ENCODE peak calls at places on chromosomes 5 and 9, in five cellular contexts. F is H9, M is IMR-90, X is H1, I is mesenchymal stem cell. T is an unnamed sample.

GRCh38 chr9:123364241-123364824 is 8.3 kb downstream of the CRB2 start:
- DNase-seq in I (peak; percentile 87), M (peak; percentile 61), F (no peak), X (no peak), T (no peak)

GRCh38 chr9:121757286-121757595 is 105.8 kb downstream of the DAB2IP start:
- DNase-seq in X (no peak), I (no peak), F (no peak), M (no peak), T (no peak)

GRCh38 chr9:89323257-89323841 is 5.0 kb downstream of the SECISBP2 start:
- DNase-seq in M (no peak), I (no peak), X (no peak), F (no peak), T (no peak)

GRCh38 chr5:64864171-64864570 is 95.4 kb downstream of the CWC27 start:
- DNase-seq in X (no peak), I (no peak), F (no peak), M (no peak), T (no peak)

GRCh38 chr5:157335534-157336422 is 69.9 kb downstream of the CYFIP2 start:
- DNase-seq in X (no peak), I (no peak), F (no peak), M (peak; percentile 76), T (no peak)

GRCh38 chr5:109053995-109054417 is 306.3 kb downstream of the FER start:
- DNase-seq in M (peak; percentile 92), I (peak; percentile 58), X (no peak), F (no peak), T (no peak)

GRCh38 chr5:4373051-4373450 is 767.1 kb upstream of the ADAMTS16 start:
- DNase-seq in X (no peak), M (no peak), F (no peak), I (no peak), T (no peak)

GRCh38 chr5:131899686-131900085 is 45.8 kb downstream of the MEIKIN start:
- DNase-seq in X (no peak), M (peak; percentile 2), I (peak; percentile 6), F (no peak), T (no peak)

GRCh38 chr9:104879555-104880318 is 48.2 kb downstream of the ABCA1 start:
- DNase-seq in X (no peak), I (no peak), M (peak; percentile 88), F (no peak), T (no peak)

GRCh38 chr5:28215091-28215490 is 1176.7 kb upstream of the CDH9 start:
- DNase-seq in I (no peak), M (no peak), X (no peak), F (no peak), T (no peak)

GRCh38 chr5:140294753-140295152 is 8.1 kb downstream of the PFDN1 start:
- DNase-seq in I (no peak), F (no peak), M (no peak), X (no peak), T (no peak)

GRCh38 chr9:99127372-99128132 is 22.6 kb downstream of the TGFBR1 start:
- DNase-seq in F (no peak), M (peak; percentile 82), I (no peak), X (no peak), T (no peak)

GRCh38 chr9:117783828-117784227 is 79.6 kb downstream of the TLR4 start:
- DNase-seq in M (no peak), F (no peak), X (no peak), I (no peak), T (no peak)

GRCh38 chr9:34413229-34413852 is 36.6 kb upstream of the MYORG start:
- DNase-seq in I (peak; percentile 54), M (peak; percentile 43), F (peak; percentile 58), X (peak; percentile 77), T (peak; percentile 70)

DNA sequence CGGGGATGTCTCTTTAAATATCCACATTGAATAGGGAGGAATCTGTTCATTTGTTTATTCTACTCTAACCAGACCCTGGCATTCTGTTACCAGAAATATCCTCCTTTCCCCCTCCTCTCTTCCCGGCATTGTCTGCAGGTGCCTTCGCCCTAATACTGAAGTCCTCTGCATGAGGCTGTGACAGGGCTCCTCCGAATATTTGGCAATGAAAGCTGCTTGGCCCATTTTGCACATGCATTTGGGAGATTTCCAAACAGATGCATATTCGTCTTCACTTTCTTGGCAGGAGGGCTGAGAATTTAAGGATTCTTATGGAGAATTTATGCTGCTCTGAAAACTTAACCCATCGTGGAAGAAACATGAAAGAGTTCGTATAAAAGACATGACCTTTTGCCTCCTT is 484.0 kb downstream of the ZNF608 start:
- DNase-seq in X (no peak), F (no peak), I (no peak), M (no peak), T (no peak)
- H2BK15ac ChIP-seq in X (no peak overlapping the region), F (no peak overlapping the region), I (no peak overlapping the region), M (no peak overlapping the region), T (no peak overlapping the region)

DNA sequence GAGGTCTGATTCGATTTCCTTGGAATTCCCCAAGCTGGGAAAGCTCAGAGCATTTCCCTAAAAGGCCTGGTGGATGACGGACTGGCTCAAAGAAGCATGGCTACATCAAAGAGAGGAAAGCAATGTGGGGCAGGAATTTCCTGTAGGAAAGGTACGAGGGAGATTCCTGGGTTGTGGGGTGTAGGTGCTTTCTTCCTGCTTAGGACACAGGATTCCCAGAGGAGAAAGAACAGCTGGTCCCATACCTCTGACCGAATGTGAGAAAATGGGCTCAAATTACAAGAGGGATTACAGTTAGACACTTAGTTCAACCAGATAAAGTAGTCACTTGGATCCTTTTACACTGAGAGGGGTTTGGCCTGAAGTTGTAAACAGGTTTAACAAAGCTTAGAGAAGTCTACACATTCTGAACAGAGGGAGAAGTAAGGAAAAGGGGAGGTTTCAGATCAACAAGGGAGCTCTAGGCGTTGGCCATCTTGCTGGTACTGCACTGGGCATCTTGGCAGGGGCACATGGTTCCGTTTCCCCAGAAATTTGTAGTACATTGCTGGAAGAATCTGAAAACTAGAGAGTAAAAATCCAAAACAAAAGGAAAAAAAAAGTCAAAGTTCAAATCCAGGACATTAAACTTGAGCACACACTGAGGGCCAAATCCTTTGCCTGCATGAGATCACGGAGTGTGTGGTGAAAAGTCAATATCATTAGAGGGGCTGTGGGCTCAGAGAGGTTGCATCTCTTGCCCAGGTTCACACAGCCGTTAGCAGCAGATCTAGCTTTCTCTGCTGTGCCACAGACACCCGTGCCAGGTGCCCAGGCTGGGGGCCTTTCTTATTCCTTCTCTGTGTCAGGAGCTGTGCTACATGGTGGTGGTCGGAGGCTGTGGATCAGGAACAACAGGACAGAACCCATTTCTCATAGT is 171.3 kb downstream of the RGS3 start:
- DNase-seq in M (peak; percentile 69), X (no peak), F (no peak), I (peak; percentile 47), T (no peak)
- H3K14ac ChIP-seq in M (peak overlapping the region; percentile 56), X (no peak overlapping the region), F (no peak overlapping the region), I (no peak overlapping the region), T (no peak overlapping the region)

DNA sequence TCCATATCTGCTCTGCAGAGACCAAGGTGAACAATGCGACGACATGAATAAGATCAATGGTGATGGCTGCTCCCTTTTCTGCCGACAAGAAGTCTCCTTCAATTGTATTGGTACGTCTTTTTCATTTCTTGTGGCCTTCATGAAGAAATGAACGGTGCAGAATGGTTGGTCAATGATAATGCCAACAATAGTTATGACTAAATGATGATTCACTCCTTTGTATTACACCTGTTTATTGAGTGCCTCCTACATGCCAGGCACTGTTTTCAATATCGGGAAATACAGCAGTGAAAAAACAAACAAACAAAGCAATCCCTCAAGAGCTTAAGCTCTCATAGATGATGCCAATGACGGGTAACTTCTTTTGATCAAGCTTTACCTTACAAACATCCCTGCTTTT is 117.7 kb downstream of the PAPPA start:
- DNase-seq in F (no peak), I (no peak), X (no peak), M (no peak), T (no peak)
- H2BK15ac ChIP-seq in F (no peak overlapping the region), I (no peak overlapping the region), X (no peak overlapping the region), M (no peak overlapping the region), T (no peak overlapping the region)

GRCh38 chr5:177112589-177113220 is 20.9 kb upstream of the NSD1 start:
- DNase-seq in X (no peak), M (no peak), I (no peak), F (no peak), T (no peak)

GRCh38 chr5:177111720-177112394 is 21.7 kb upstream of the NSD1 start:
- DNase-seq in F (peak; percentile 93), I (peak; percentile 60), M (peak; percentile 30), X (peak; percentile 96), T (peak; percentile 81)

GRCh38 chr5:177117441-177118045 is 16.0 kb upstream of the NSD1 start:
- DNase-seq in I (no peak), M (no peak), X (no peak), F (no peak), T (no peak)

GRCh38 chr5:177113566-177114424 is 19.8 kb upstream of the NSD1 start:
- DNase-seq in F (peak; percentile 77), X (peak; percentile 93), I (peak; percentile 78), M (peak; percentile 63), T (peak; percentile 78)

GRCh38 chr5:177116631-177117373 is 16.8 kb upstream of the NSD1 start:
- DNase-seq in F (peak; percentile 92), I (no peak), M (peak; percentile 53), X (peak; percentile 94), T (peak; percentile 35)
- H3K14ac ChIP-seq in F (peak overlapping the region; percentile 9), I (no peak overlapping the region), M (peak overlapping the region; percentile 58), X (no peak overlapping the region), T (no peak overlapping the region)

GRCh38 chr5:36505021-36505420 is 101.4 kb upstream of the SLC1A3 start:
- DNase-seq in M (no peak), X (no peak), I (no peak), F (no peak), T (no peak)
- H2BK15ac ChIP-seq in M (no peak overlapping the region), X (no peak overlapping the region), I (no peak overlapping the region), F (no peak overlapping the region), T (no peak overlapping the region)

GRCh38 chr9:107367727-107368502 is 84.8 kb downstream of the RAD23B start:
- DNase-seq in X (no peak), I (no peak), F (no peak), M (no peak), T (no peak)

GRCh38 chr9:107358867-107359440 is 75.9 kb downstream of the RAD23B start:
- DNase-seq in X (no peak), I (no peak), M (no peak), F (no peak), T (no peak)

GRCh38 chr9:107360098-107360497 is 77.0 kb downstream of the RAD23B start:
- DNase-seq in X (no peak), M (peak; percentile 27), F (no peak), I (no peak), T (no peak)

GRCh38 chr9:107361816-107362215 is 78.7 kb downstream of the RAD23B start:
- DNase-seq in I (no peak), F (no peak), X (no peak), M (no peak), T (no peak)

DNA sequence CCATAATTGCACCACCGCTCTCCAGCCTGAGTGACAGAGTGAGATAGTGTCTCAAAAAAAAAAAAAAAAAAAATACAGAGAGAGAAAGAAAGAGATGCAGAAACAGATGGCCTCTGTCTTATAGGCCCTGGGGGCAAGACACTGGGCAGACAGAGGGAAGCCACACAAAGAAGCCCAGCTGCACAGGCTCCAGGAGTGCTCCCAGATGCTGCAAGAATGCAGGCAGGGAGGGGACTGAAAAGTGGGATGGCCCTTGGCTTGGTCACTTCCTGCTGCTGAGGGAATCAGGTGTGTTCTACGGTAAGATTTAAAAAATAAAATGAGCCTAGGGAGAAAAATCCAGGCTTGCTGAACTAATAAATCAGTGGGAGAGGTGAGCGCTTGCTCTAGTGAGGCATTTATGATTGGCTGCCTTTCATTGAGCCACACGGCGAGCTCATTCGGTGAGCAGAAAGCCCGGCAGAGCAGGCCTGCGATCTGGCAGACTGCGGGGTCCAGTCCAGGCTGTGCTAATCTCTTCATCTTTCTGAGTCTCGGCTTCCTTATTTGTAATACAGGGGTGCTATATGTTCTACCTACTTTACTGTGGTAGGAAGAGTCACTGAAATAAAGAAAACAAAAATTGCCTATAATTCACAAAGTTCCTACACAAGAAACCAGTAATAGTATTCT is 80.6 kb downstream of the RAD23B start:
- DNase-seq in I (peak; percentile 46), X (no peak), M (no peak), F (peak; percentile 41), T (no peak)
- H3K14ac ChIP-seq in I (no peak overlapping the region), X (no peak overlapping the region), M (no peak overlapping the region), F (no peak overlapping the region), T (no peak overlapping the region)